ENCODE peak calls at places on chromosomes 16 and 17, in five cellular contexts. S is skeletal muscle cell, H is upper lobe of right lung, N is BE2C, W is bronchial epithelial cell. Y is an unnamed sample.

GRCh38 chr17:42054101-42054500 is 3.7 kb upstream of the C17orf113 start:
- DNase-seq in H (no peak), W (no peak), N (no peak), S (no peak), Y (no peak)

GRCh38 chr16:52953215-52953614 is 99.5 kb downstream of the CHD9NB start:
- DNase-seq in H (no peak), S (no peak), W (no peak), N (no peak), Y (no peak)

GRCh38 chr16:57032931-57033330 is 43.6 kb downstream of the NLRC5 start:
- DNase-seq in W (no peak), N (no peak), H (no peak), S (no peak), Y (peak)

GRCh38 chr16:58056580-58056979 is 31.0 kb downstream of the MMP15 start:
- DNase-seq in H (no peak), N (no peak), W (no peak), S (no peak), Y (no peak)

GRCh38 chr16:53415504-53415903 is 18.8 kb upstream of the RBL2 start:
- DNase-seq in W (peak), H (no peak), N (no peak), S (no peak), Y (no peak)

GRCh38 chr17:47801176-47801765 is 20.3 kb downstream of the OSBPL7 start:
- DNase-seq in W (no peak), N (no peak), S (no peak), H (no peak), Y (no peak)

GRCh38 chr17:31561469-31562412 is 170.3 kb downstream of the RAB11FIP4 start:
- DNase-seq in N (no peak), W (no peak), S (no peak), H (no peak), Y (peak)

GRCh38 chr16:14241631-14242030 is 170.5 kb downstream of the MRTFB start:
- DNase-seq in S (no peak), N (no peak), H (no peak), W (no peak), Y (no peak)

GRCh38 chr17:30524847-30525246 is 47.6 kb downstream of the GOSR1 start:
- DNase-seq in N (no peak), W (no peak), S (peak), H (no peak), Y (peak)

GRCh38 chr17:17681744-17682292 is 560 bp downstream of the RAI1 start:
- DNase-seq in H (peak), W (no peak), N (peak), S (no peak), Y (no peak)

GRCh38 chr16:22664561-22664997 is 149.4 kb upstream of the HS3ST2 start:
- DNase-seq in H (no peak), S (no peak), N (no peak), W (no peak), Y (no peak)

GRCh38 chr16:69123894-69124293 is 8.5 kb downstream of the CHTF8 start:
- DNase-seq in W (peak), H (peak), S (no peak), N (peak), Y (peak)

DNA sequence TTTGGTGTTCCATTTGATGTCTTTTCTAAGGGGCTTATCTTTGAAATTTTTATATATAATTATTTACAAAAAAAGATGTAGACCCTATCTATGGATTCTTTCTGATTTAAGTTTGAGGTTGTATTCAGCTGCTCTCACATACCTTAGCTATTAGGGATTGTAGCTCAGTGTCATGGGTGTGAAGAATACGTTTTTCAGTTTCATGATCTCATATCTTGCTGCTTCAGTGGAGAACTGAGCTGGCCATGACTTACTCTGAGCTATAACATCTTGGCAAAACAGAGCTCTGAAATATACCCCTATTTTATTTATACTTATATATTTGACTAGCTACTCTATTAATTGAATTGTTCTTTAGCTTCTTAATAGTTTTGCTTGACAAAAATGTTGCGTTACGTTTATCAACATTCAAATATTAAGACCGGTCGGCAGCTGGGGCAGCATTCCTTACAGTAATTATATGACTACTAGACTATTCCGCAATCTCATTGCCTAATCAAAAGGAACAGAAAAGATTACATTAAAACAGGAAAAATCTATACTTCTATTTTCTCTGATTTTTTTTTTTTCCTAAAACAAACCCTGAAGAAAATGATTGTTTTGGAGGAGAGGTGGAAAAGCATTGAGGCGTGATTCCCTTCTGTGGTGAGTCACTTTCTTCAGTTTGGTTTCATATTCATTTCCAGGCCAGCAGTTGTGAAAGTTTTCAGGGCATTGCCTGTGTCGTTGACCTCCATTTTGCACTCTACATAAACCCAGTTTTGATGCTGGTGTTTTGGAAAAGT is 24.1 kb upstream of the KRT24 start:
- DNase-seq in H (no peak), N (no peak), W (peak), S (no peak), Y (peak)
- H3K4me3 ChIP-seq in H (no peak), N (no peak), W (no peak), S (no peak), Y (no peak)

DNA sequence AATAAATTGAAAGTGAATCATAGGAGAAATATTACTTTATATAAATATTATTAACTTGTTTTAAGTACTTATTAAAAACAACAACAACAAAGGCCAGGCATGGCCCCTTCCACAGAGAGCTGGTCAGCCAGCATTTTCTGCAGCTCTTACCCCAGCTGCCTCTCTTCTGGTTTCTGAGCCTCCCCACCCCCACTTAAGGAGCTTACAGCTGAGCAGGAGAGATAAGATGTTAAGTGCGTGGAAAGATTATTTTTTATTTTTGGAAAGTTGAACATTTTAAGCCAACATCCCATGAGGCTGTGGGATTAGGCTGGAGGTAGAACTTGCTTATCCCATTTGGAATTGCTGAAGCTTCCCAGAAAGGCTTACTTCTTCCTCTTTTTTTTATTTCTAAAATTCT is 401.2 kb downstream of the SEC14L1 start:
- DNase-seq in W (no peak), N (no peak), H (no peak), S (no peak), Y (no peak)
- H3K4me3 ChIP-seq in W (no peak), N (no peak), H (no peak), S (no peak), Y (no peak)

DNA sequence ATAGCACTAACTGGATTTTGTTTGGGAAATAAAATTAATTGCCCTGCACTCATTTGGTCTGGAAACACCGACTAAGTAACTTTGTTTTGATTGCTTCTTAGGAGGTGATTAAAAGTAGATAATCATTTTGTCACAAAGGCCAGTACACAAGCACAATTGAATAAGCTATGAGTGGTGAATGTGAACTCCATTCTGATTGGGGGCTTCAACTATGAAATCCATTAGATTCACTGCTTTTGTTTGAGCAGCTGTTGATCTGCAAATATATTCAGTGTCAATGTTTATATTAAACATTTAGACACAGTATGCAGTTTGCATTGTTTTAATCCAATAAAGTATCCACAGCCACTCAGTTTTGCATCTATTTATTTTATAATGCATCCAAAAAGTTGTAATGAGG is 817.5 kb downstream of the CDH11 start:
- DNase-seq in S (no peak), W (no peak), H (no peak), N (no peak), Y (no peak)
- H3K4me3 ChIP-seq in S (no peak), W (no peak), H (no peak), N (no peak), Y (no peak)

GRCh38 chr17:44356241-44356640 is 7.4 kb downstream of the FAM171A2 start:
- DNase-seq in S (no peak), N (no peak), H (no peak), W (no peak), Y (no peak)

GRCh38 chr17:44355642-44356099 is 8.0 kb downstream of the FAM171A2 start:
- DNase-seq in W (no peak), H (no peak), N (no peak), S (no peak), Y (no peak)

GRCh38 chr17:44355310-44355640 is 8.4 kb downstream of the FAM171A2 start:
- DNase-seq in H (no peak), W (no peak), N (no peak), S (no peak), Y (no peak)

GRCh38 chr17:44353656-44354331 is 8.7 kb downstream of the GRN start:
- DNase-seq in H (peak), W (no peak), S (no peak), N (no peak), Y (no peak)

GRCh38 chr17:44354582-44355309 is 8.9 kb downstream of the FAM171A2 start:
- DNase-seq in S (no peak), W (no peak), N (no peak), H (peak), Y (no peak)
- H3K4me3 ChIP-seq in S (no peak), W (no peak), N (no peak), H (no peak), Y (no peak)

Y was measured in astrocyte of the spinal cord.